ENCODE peak calls at places on chromosome 3, in five cellular contexts. One of them, this sample, is unnamed.

GRCh38 chr3:45544719-45545296 is 49.7 kb upstream of the LIMD1 start:
- DNase-seq in HepG2: no peak
- DNase-seq in H1: no peak
- DNase-seq in GM12878: no peak
- DNase-seq in K562: peak; percentile 51
- DNase-seq in this sample: no peak

GRCh38 chr3:137761099-137761562 is 3.0 kb upstream of the SOX14 start:
- DNase-seq in HepG2: no peak
- DNase-seq in H1: no peak
- DNase-seq in GM12878: no peak
- DNase-seq in K562: no peak
- DNase-seq in this sample: peak; percentile 19

GRCh38 chr3:58521917-58522680 is 14.9 kb downstream of the ACOX2 start:
- DNase-seq in HepG2: peak; percentile 46
- DNase-seq in H1: peak; percentile 45
- DNase-seq in GM12878: no peak
- DNase-seq in K562: no peak
- DNase-seq in this sample: no peak

GRCh38 chr3:128278130-128278529 is 124.8 kb downstream of the EEFSEC start:
- DNase-seq in HepG2: no peak
- DNase-seq in H1: peak; percentile 31
- DNase-seq in GM12878: no peak
- DNase-seq in K562: no peak
- DNase-seq in this sample: no peak

GRCh38 chr3:122794779-122795673 is at the start of gene SLC49A4:
- DNase-seq in HepG2: peak; percentile 65
- DNase-seq in H1: peak; percentile 93
- DNase-seq in GM12878: peak; percentile 27
- DNase-seq in K562: peak; percentile 88
- DNase-seq in this sample: peak; percentile 89

GRCh38 chr3:159169828-159170227 is 368.0 kb downstream of the MFSD1 start:
- DNase-seq in HepG2: peak; percentile 3
- DNase-seq in H1: no peak
- DNase-seq in GM12878: no peak
- DNase-seq in K562: no peak
- DNase-seq in this sample: no peak

GRCh38 chr3:44019736-44020135 is 221.9 kb upstream of the TOPAZ1 start:
- DNase-seq in HepG2: no peak
- DNase-seq in H1: no peak
- DNase-seq in GM12878: no peak
- DNase-seq in K562: no peak
- DNase-seq in this sample: no peak

GRCh38 chr3:10706156-10707088 is 109.6 kb upstream of the SLC6A11 start:
- DNase-seq in HepG2: no peak
- DNase-seq in H1: no peak
- DNase-seq in GM12878: no peak
- DNase-seq in K562: no peak
- DNase-seq in this sample: peak; percentile 31

GRCh38 chr3:24678441-24678865 is 183.8 kb upstream of the THRB start:
- DNase-seq in HepG2: no peak
- DNase-seq in H1: no peak
- DNase-seq in GM12878: no peak
- DNase-seq in K562: no peak
- DNase-seq in this sample: no peak

GRCh38 chr3:69236808-69237707 is 114.7 kb upstream of the LMOD3 start:
- DNase-seq in HepG2: no peak
- DNase-seq in H1: no peak
- DNase-seq in GM12878: no peak
- DNase-seq in K562: no peak
- DNase-seq in this sample: no peak

GRCh38 chr3:170909129-170909903 is 879 bp upstream of the EIF5A2 start:
- DNase-seq in HepG2: peak; percentile 69
- DNase-seq in H1: no peak
- DNase-seq in GM12878: no peak
- DNase-seq in K562: no peak
- DNase-seq in this sample: no peak

GRCh38 chr3:20898962-20899361 is 713.0 kb upstream of the SGO1 start:
- DNase-seq in HepG2: no peak
- DNase-seq in H1: no peak
- DNase-seq in GM12878: no peak
- DNase-seq in K562: no peak
- DNase-seq in this sample: no peak

GRCh38 chr3:69251078-69251805 is 128.8 kb upstream of the LMOD3 start:
- DNase-seq in HepG2: no peak
- DNase-seq in H1: no peak
- DNase-seq in GM12878: no peak
- DNase-seq in K562: no peak
- DNase-seq in this sample: no peak

GRCh38 chr3:127233371-127233770 is 40.4 kb downstream of the PRR23E start:
- DNase-seq in HepG2: no peak
- DNase-seq in H1: no peak
- DNase-seq in GM12878: no peak
- DNase-seq in K562: no peak
- DNase-seq in this sample: peak; percentile 41

GRCh38 chr3:188061133-188061532 is 92.8 kb upstream of the LPP start:
- DNase-seq in HepG2: peak; percentile 58
- DNase-seq in H1: no peak
- DNase-seq in GM12878: no peak
- DNase-seq in K562: no peak
- DNase-seq in this sample: no peak

GRCh38 chr3:27354588-27355203 is 14.5 kb downstream of the NEK10 start:
- DNase-seq in HepG2: no peak
- DNase-seq in H1: no peak
- DNase-seq in GM12878: no peak
- DNase-seq in K562: no peak
- DNase-seq in this sample: no peak

GRCh38 chr3:47420511-47421484 is 40.0 kb downstream of the PTPN23 start:
- DNase-seq in HepG2: peak; percentile 80
- DNase-seq in H1: peak; percentile 97
- DNase-seq in GM12878: peak; percentile 65
- DNase-seq in K562: peak; percentile 90
- DNase-seq in this sample: peak; percentile 95

GRCh38 chr3:48561045-48561736 is 2.4 kb downstream of the UCN2 start:
- DNase-seq in HepG2: peak; percentile 71
- DNase-seq in H1: peak; percentile 86
- DNase-seq in GM12878: no peak
- DNase-seq in K562: peak; percentile 83
- DNase-seq in this sample: peak; percentile 81

GRCh38 chr3:56467108-56467507 is 1.2 kb downstream of the ERC2 start:
- DNase-seq in HepG2: peak; percentile 64
- DNase-seq in H1: peak; percentile 83
- DNase-seq in GM12878: no peak
- DNase-seq in K562: peak; percentile 52
- DNase-seq in this sample: peak; percentile 87

GRCh38 chr3:185423178-185423577 is 60.2 kb downstream of the MAP3K13 start:
- DNase-seq in HepG2: no peak
- DNase-seq in H1: no peak
- DNase-seq in GM12878: no peak
- DNase-seq in K562: no peak
- DNase-seq in this sample: no peak

GRCh38 chr3:189488241-189488767 is 142.9 kb upstream of the TP63 start:
- DNase-seq in HepG2: no peak
- DNase-seq in H1: no peak
- DNase-seq in GM12878: no peak
- DNase-seq in K562: no peak
- DNase-seq in this sample: no peak

GRCh38 chr3:184227481-184227935 is 1.9 kb upstream of the VWA5B2 start:
- DNase-seq in HepG2: peak; percentile 44
- DNase-seq in H1: peak; percentile 76
- DNase-seq in GM12878: no peak
- DNase-seq in K562: peak; percentile 80
- DNase-seq in this sample: peak; percentile 72

GRCh38 chr3:155323063-155323666 is 29.7 kb upstream of the STRIT1 start:
- DNase-seq in HepG2: peak; percentile 62
- DNase-seq in H1: no peak
- DNase-seq in GM12878: peak; percentile 9
- DNase-seq in K562: peak; percentile 50
- DNase-seq in this sample: peak; percentile 27

GRCh38 chr3:149969110-149969944 is 1.4 kb downstream of the PFN2 start:
- DNase-seq in HepG2: peak; percentile 78
- DNase-seq in H1: no peak
- DNase-seq in GM12878: no peak
- DNase-seq in K562: peak; percentile 20
- DNase-seq in this sample: peak; percentile 59

GRCh38 chr3:140752499-140752898 is 74.6 kb downstream of the TRIM42 start:
- DNase-seq in HepG2: no peak
- DNase-seq in H1: no peak
- DNase-seq in GM12878: no peak
- DNase-seq in K562: no peak
- DNase-seq in this sample: no peak

GRCh38 chr3:55936549-55937052 is 449.5 kb upstream of the WNT5A start:
- DNase-seq in HepG2: no peak
- DNase-seq in H1: no peak
- DNase-seq in GM12878: no peak
- DNase-seq in K562: no peak
- DNase-seq in this sample: no peak

GRCh38 chr3:156576887-156577427 is 22.0 kb upstream of the SSR3 start:
- DNase-seq in HepG2: no peak
- DNase-seq in H1: no peak
- DNase-seq in GM12878: no peak
- DNase-seq in K562: no peak
- DNase-seq in this sample: no peak

GRCh38 chr3:39707314-39707909 is 102.0 kb upstream of the MYRIP start:
- DNase-seq in HepG2: peak; percentile 13
- DNase-seq in H1: no peak
- DNase-seq in GM12878: no peak
- DNase-seq in K562: peak; percentile 46
- DNase-seq in this sample: no peak

GRCh38 chr3:16936233-16936632 is 51.5 kb downstream of the PLCL2 start:
- DNase-seq in HepG2: no peak
- DNase-seq in H1: no peak
- DNase-seq in GM12878: no peak
- DNase-seq in K562: peak; percentile 72
- DNase-seq in this sample: no peak

GRCh38 chr3:53226841-53227407 is 28.9 kb downstream of the TKT start:
- DNase-seq in HepG2: no peak
- DNase-seq in H1: no peak
- DNase-seq in GM12878: no peak
- DNase-seq in K562: peak; percentile 7
- DNase-seq in this sample: no peak

GRCh38 chr3:61768284-61769012 is 207.1 kb downstream of the PTPRG start:
- DNase-seq in HepG2: no peak
- DNase-seq in H1: no peak
- DNase-seq in GM12878: no peak
- DNase-seq in K562: no peak
- DNase-seq in this sample: no peak

GRCh38 chr3:197356275-197356674 is 57.9 kb upstream of the DLG1 start:
- DNase-seq in HepG2: no peak
- DNase-seq in H1: no peak
- DNase-seq in GM12878: no peak
- DNase-seq in K562: no peak
- DNase-seq in this sample: no peak

GRCh38 chr3:85725809-85726208 is 767.0 kb downstream of the CADM2 start:
- DNase-seq in HepG2: peak; percentile 7
- DNase-seq in H1: no peak
- DNase-seq in GM12878: no peak
- DNase-seq in K562: no peak
- DNase-seq in this sample: no peak

GRCh38 chr3:79326642-79327041 is 441.2 kb downstream of the ROBO1 start:
- DNase-seq in HepG2: no peak
- DNase-seq in H1: no peak
- DNase-seq in GM12878: no peak
- DNase-seq in K562: no peak
- DNase-seq in this sample: no peak

GRCh38 chr3:79329154-79329553 is 438.6 kb downstream of the ROBO1 start:
- DNase-seq in HepG2: no peak
- DNase-seq in H1: no peak
- DNase-seq in GM12878: no peak
- DNase-seq in K562: no peak
- DNase-seq in this sample: no peak
- TF ChIP-seq ATF2 in HepG2: no peak
- TF ChIP-seq ATF2 in H1: no peak
- TF ChIP-seq ATF2 in GM12878: no peak
- TF ChIP-seq ATF2 in K562: no peak
- TF ChIP-seq ATF2 in this sample: no peak

GRCh38 chr3:6723205-6723604 is 137.7 kb upstream of the GRM7 start:
- DNase-seq in HepG2: no peak
- DNase-seq in H1: no peak
- DNase-seq in GM12878: no peak
- DNase-seq in K562: no peak
- DNase-seq in this sample: no peak
- TF ChIP-seq ATF3 in HepG2: no peak
- TF ChIP-seq ATF3 in H1: no peak
- TF ChIP-seq ATF3 in GM12878: no peak
- TF ChIP-seq ATF3 in K562: no peak
- TF ChIP-seq ATF3 in this sample: no peak

DNA sequence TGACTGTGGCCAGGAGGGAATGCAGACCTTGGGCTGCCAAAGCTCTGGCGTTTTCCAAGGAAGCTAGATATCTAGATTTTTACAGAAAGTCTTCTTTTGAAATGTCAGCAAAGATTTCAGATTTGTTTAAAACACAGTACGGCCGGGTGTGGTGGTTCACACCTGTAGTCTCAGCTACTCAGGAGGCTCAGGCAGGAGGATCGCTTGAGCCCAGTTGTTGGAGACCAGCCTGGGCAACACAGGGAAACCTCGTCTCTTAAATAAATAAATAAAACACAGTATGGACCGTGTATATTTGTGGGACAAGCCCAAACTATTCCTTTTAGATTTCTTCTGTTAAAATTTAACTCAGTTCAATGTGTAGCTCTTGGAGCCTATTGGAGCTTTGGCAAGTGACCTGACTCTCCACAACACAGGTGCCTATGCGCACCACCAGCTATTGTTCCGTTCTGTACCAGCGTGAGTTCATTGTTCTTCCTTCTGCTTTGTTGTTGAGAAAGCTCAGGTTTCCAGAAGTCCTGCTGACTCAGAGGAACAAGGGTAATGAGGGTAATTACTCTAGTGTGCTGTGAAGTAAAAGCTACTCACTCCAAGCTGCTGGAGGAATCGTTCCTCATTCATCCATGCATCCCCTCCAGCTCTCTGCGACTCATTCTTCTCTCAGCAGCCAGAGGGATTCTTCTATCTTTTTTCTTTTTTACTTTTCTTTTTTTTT is 73.1 kb upstream of the SLC6A6 start:
- DNase-seq in HepG2: no peak
- DNase-seq in H1: no peak
- DNase-seq in GM12878: no peak
- DNase-seq in K562: no peak
- DNase-seq in this sample: peak; percentile 39
- TF ChIP-seq ATF2 in HepG2: no peak
- TF ChIP-seq ATF2 in H1: no peak
- TF ChIP-seq ATF2 in GM12878: no peak
- TF ChIP-seq ATF2 in K562: no peak
- TF ChIP-seq ATF2 in this sample: no peak

GRCh38 chr3:101574388-101575156 is 592 bp downstream of the PCNP start:
- DNase-seq in HepG2: peak; percentile 35
- DNase-seq in H1: peak; percentile 73
- DNase-seq in GM12878: peak; percentile 2
- DNase-seq in K562: no peak
- DNase-seq in this sample: peak; percentile 39

GRCh38 chr3:101567528-101568317 is 6.1 kb downstream of the TRMT10C start:
- DNase-seq in HepG2: no peak
- DNase-seq in H1: no peak
- DNase-seq in GM12878: no peak
- DNase-seq in K562: peak; percentile 23
- DNase-seq in this sample: no peak

GRCh38 chr3:101573449-101574387 is at the start of gene PCNP:
- DNase-seq in HepG2: peak; percentile 97
- DNase-seq in H1: peak; percentile 98
- DNase-seq in GM12878: peak; percentile 94
- DNase-seq in K562: peak; percentile 79
- DNase-seq in this sample: peak; percentile 98

GRCh38 chr3:101571028-101571895 is 2.7 kb upstream of the PCNP start:
- DNase-seq in HepG2: no peak
- DNase-seq in H1: no peak
- DNase-seq in GM12878: no peak
- DNase-seq in K562: no peak
- DNase-seq in this sample: no peak
- TF ChIP-seq ATF3 in HepG2: no peak
- TF ChIP-seq ATF3 in H1: no peak
- TF ChIP-seq ATF3 in GM12878: no peak
- TF ChIP-seq ATF3 in K562: no peak
- TF ChIP-seq ATF3 in this sample: no peak

This sample was measured in WTC11.